ENCODE peak calls at places on chromosomes 6 and 20, in seven cellular contexts. R is T-cell, X is kidney epithelial cell, C is foreskin fibroblast, K is AG10803, B is NCI-H524, Z is ovary. H is an unnamed sample.

GRCh38 chr6:134676307-134677281 is 273.3 kb downstream of the ALDH8A1 start:
- DNase-seq in R (no peak), X (peak), C (peak), K (no peak), B (peak), Z (no peak), H (peak)

GRCh38 chr6:4319992-4320683 is 184.8 kb upstream of the ECI2 start:
- DNase-seq in R (no peak), X (no peak), C (peak), K (peak), B (peak), Z (no peak), H (no peak)

GRCh38 chr20:41176711-41177552 is 39.6 kb downstream of the PLCG1 start:
- DNase-seq in R (no peak), X (no peak), C (no peak), K (no peak), B (no peak), Z (no peak), H (no peak)

GRCh38 chr6:753486-753885 is 60.5 kb upstream of the EXOC2 start:
- DNase-seq in R (no peak), X (no peak), C (peak), K (peak), B (no peak), Z (no peak), H (peak)

GRCh38 chr20:18571009-18571408 is 3.8 kb downstream of the SMIM26 start:
- DNase-seq in R (no peak), X (no peak), C (no peak), K (no peak), B (no peak), Z (no peak), H (no peak)

GRCh38 chr20:60123096-60123495 is 164.9 kb downstream of the CDH26 start:
- DNase-seq in R (no peak), X (no peak), C (no peak), K (no peak), B (no peak), Z (no peak), H (no peak)

GRCh38 chr20:63711085-63711645 is 3.3 kb downstream of the ZGPAT start:
- DNase-seq in R (no peak), X (no peak), C (no peak), K (no peak), B (no peak), Z (no peak), H (no peak)

GRCh38 chr6:167306401-167306998 is 15.4 kb downstream of the UNC93A start:
- DNase-seq in R (no peak), X (no peak), C (no peak), K (no peak), B (no peak), Z (no peak), H (no peak)

GRCh38 chr6:170289108-170289931 is 1.6 kb downstream of the DLL1 start:
- DNase-seq in R (no peak), X (no peak), C (no peak), K (no peak), B (peak), Z (no peak), H (no peak)

GRCh38 chr6:142802124-142802523 is 142.9 kb downstream of the HIVEP2 start:
- DNase-seq in R (no peak), X (peak), C (peak), K (peak), B (no peak), Z (no peak), H (no peak)

GRCh38 chr20:46220808-46221207 is 87.5 kb downstream of the CDH22 start:
- DNase-seq in R (no peak), X (peak), C (no peak), K (no peak), B (peak), Z (no peak), H (peak)

GRCh38 chr6:36843169-36843568 is 3.9 kb upstream of the CPNE5 start:
- DNase-seq in R (no peak), X (no peak), C (no peak), K (no peak), B (no peak), Z (no peak), H (no peak)

GRCh38 chr6:95973976-95974375 is 41.8 kb upstream of the FUT9 start:
- DNase-seq in R (no peak), X (no peak), C (no peak), K (no peak), B (no peak), Z (no peak), H (no peak)

GRCh38 chr6:170208171-170208601 is 82.7 kb downstream of the DLL1 start:
- DNase-seq in R (no peak), X (no peak), C (no peak), K (no peak), B (no peak), Z (no peak), H (no peak)

GRCh38 chr20:16423311-16424212 is 149.7 kb downstream of the KIF16B start:
- DNase-seq in R (no peak), X (no peak), C (peak), K (no peak), B (no peak), Z (no peak), H (no peak)

GRCh38 chr20:2314759-2315439 is 19.1 kb downstream of the TGM3 start:
- DNase-seq in R (no peak), X (no peak), C (peak), K (peak), B (no peak), Z (no peak), H (no peak)

GRCh38 chr20:47276856-47277541 is 79.5 kb downstream of the ZMYND8 start:
- DNase-seq in R (no peak), X (peak), C (peak), K (peak), B (no peak), Z (peak), H (no peak)

GRCh38 chr6:161227004-161227950 is 46.6 kb downstream of the AGPAT4 start:
- DNase-seq in R (no peak), X (no peak), C (no peak), K (no peak), B (no peak), Z (no peak), H (no peak)

GRCh38 chr6:167965602-167966539 is 31.6 kb upstream of the KIF25 start:
- DNase-seq in R (no peak), X (no peak), C (no peak), K (no peak), B (no peak), Z (no peak), H (no peak)

GRCh38 chr6:137001287-137001976 is 43.3 kb downstream of the IL20RA start:
- DNase-seq in R (no peak), X (peak), C (no peak), K (no peak), B (no peak), Z (no peak), H (no peak)

GRCh38 chr20:34948030-34948429 is 7.6 kb downstream of the GSS start:
- DNase-seq in R (no peak), X (no peak), C (peak), K (peak), B (no peak), Z (no peak), H (no peak)

GRCh38 chr6:89199571-89199970 is 17.6 kb downstream of the GABRR1 start:
- DNase-seq in R (no peak), X (no peak), C (no peak), K (no peak), B (no peak), Z (no peak), H (no peak)

GRCh38 chr20:46828471-46828870 is 66.2 kb upstream of the EYA2 start:
- DNase-seq in R (no peak), X (no peak), C (peak), K (peak), B (no peak), Z (no peak), H (no peak)

GRCh38 chr20:830011-830521 is 3.4 kb upstream of the FAM110A start:
- DNase-seq in R (no peak), X (no peak), C (peak), K (peak), B (no peak), Z (no peak), H (no peak)

GRCh38 chr6:25025919-25026301 is 90.2 kb upstream of the RIPOR2 start:
- DNase-seq in R (no peak), X (no peak), C (no peak), K (no peak), B (no peak), Z (no peak), H (no peak)

GRCh38 chr6:113732384-113732966 is 124.7 kb upstream of the MARCKS start:
- DNase-seq in R (no peak), X (no peak), C (peak), K (peak), B (peak), Z (peak), H (peak)

GRCh38 chr6:48747040-48747439 is 636.0 kb upstream of the PTCHD4 start:
- DNase-seq in R (no peak), X (no peak), C (peak), K (no peak), B (no peak), Z (no peak), H (no peak)

GRCh38 chr6:51725155-51725554 is 362.3 kb downstream of the PKHD1 start:
- DNase-seq in R (no peak), X (no peak), C (no peak), K (no peak), B (no peak), Z (no peak), H (no peak)

GRCh38 chr6:129597023-129597713 is 112.8 kb downstream of the ARHGAP18 start:
- DNase-seq in R (no peak), X (no peak), C (no peak), K (no peak), B (no peak), Z (no peak), H (no peak)

GRCh38 chr6:150208606-150209352 is 65.9 kb downstream of the PPP1R14C start:
- DNase-seq in R (no peak), X (no peak), C (no peak), K (no peak), B (no peak), Z (no peak), H (no peak)

GRCh38 chr20:24045621-24046020 is 57.0 kb upstream of the GGTLC1 start:
- DNase-seq in R (no peak), X (no peak), C (no peak), K (no peak), B (peak), Z (no peak), H (no peak)

GRCh38 chr6:18342223-18342622 is 44.9 kb upstream of the RNF144B start:
- DNase-seq in R (no peak), X (no peak), C (no peak), K (no peak), B (no peak), Z (no peak), H (no peak)

GRCh38 chr6:145836170-145836569 is 21.6 kb upstream of the FBXO30 start:
- DNase-seq in R (no peak), X (no peak), C (peak), K (peak), B (no peak), Z (no peak), H (no peak)

GRCh38 chr6:142932788-142933362 is 12.1 kb downstream of the HIVEP2 start:
- DNase-seq in R (no peak), X (no peak), C (no peak), K (no peak), B (no peak), Z (no peak), H (no peak)

GRCh38 chr6:819122-819521 is 126.2 kb upstream of the EXOC2 start:
- DNase-seq in R (no peak), X (no peak), C (no peak), K (no peak), B (no peak), Z (no peak), H (no peak)

H was measured in NCI-H82.